ENCODE peak calls at places on chromosomes 13 and 19, in nine cellular contexts. G, Y, D, Q, F, P, T, V and C are unnamed samples.

GRCh38 chr19:12796146-12797071 is 5.1 kb downstream of the JUNB start:
- DNase-seq in G (peak; percentile 82), Y (no peak), D (peak; percentile 61), Q (peak; percentile 83), F (peak; percentile 63), P (peak; percentile 58), T (no peak), V (peak; percentile 33), C (peak; percentile 83)

GRCh38 chr13:31200636-31200970 is 828 bp downstream of the B3GLCT start:
- DNase-seq in G (no peak), Y (peak; percentile 7), D (no peak), Q (peak; percentile 52), F (peak; percentile 6), P (no peak), T (no peak), V (peak; percentile 9), C (no peak)

GRCh38 chr19:28386080-28386869 is 826.7 kb downstream of the UQCRFS1 start:
- DNase-seq in G (no peak), Y (no peak), D (no peak), Q (no peak), F (no peak), P (no peak), T (no peak), V (no peak), C (no peak)

GRCh38 chr19:9917322-9917721 is 19.0 kb downstream of the OLFM2 start:
- DNase-seq in G (peak; percentile 60), Y (no peak), D (peak; percentile 66), Q (peak; percentile 30), F (no peak), P (peak; percentile 58), T (no peak), V (peak; percentile 18), C (peak; percentile 62)

GRCh38 chr19:12090807-12091206 is 26.3 kb downstream of the ZNF844 start:
- DNase-seq in G (peak; percentile 21), Y (no peak), D (peak; percentile 21), Q (peak; percentile 77), F (peak; percentile 21), P (peak; percentile 10), T (no peak), V (no peak), C (no peak)

GRCh38 chr19:44111910-44112463 is 1.2 kb upstream of the ZNF225 start:
- DNase-seq in G (peak; percentile 81), Y (no peak), D (no peak), Q (no peak), F (no peak), P (peak; percentile 81), T (peak; percentile 53), V (no peak), C (peak; percentile 97)

GRCh38 chr13:98295371-98295770 is 118.3 kb upstream of the RNF113B start:
- DNase-seq in G (no peak), Y (no peak), D (no peak), Q (no peak), F (no peak), P (no peak), T (no peak), V (no peak), C (no peak)

GRCh38 chr13:30711375-30711774 is 24.0 kb upstream of the ALOX5AP start:
- DNase-seq in G (no peak), Y (no peak), D (no peak), Q (no peak), F (no peak), P (peak; percentile 42), T (no peak), V (no peak), C (peak; percentile 75)

GRCh38 chr13:36713842-36714241 is 40.0 kb downstream of the SERTM1 start:
- DNase-seq in G (no peak), Y (no peak), D (no peak), Q (no peak), F (no peak), P (no peak), T (no peak), V (no peak), C (peak; percentile 28)

GRCh38 chr13:57311009-57311586 is 144.1 kb downstream of the PRR20E start:
- DNase-seq in G (no peak), Y (no peak), D (no peak), Q (no peak), F (no peak), P (no peak), T (no peak), V (no peak), C (no peak)

GRCh38 chr13:74290324-74290773 is 156.1 kb upstream of the KLF12 start:
- DNase-seq in G (peak; percentile 89), Y (no peak), D (peak; percentile 96), Q (peak; percentile 51), F (no peak), P (peak; percentile 97), T (no peak), V (no peak), C (peak; percentile 45)

GRCh38 chr13:29948246-29948645 is 97.8 kb upstream of the UBL3 start:
- DNase-seq in G (no peak), Y (no peak), D (no peak), Q (no peak), F (no peak), P (no peak), T (no peak), V (no peak), C (no peak)

GRCh38 chr19:49609499-49610092 is 18.6 kb downstream of the PRR12 start:
- DNase-seq in G (no peak), Y (no peak), D (no peak), Q (no peak), F (no peak), P (no peak), T (no peak), V (no peak), C (no peak)

GRCh38 chr19:19447536-19448237 is 42.2 kb downstream of the GATAD2A start:
- DNase-seq in G (no peak), Y (no peak), D (no peak), Q (peak; percentile 80), F (no peak), P (no peak), T (no peak), V (no peak), C (peak; percentile 37)

GRCh38 chr13:31214379-31214778 is 14.6 kb downstream of the B3GLCT start:
- DNase-seq in G (no peak), Y (no peak), D (no peak), Q (no peak), F (no peak), P (no peak), T (no peak), V (no peak), C (no peak)

GRCh38 chr13:64675256-64675892 is 2554.8 kb downstream of the PCDH9 start:
- DNase-seq in G (no peak), Y (no peak), D (no peak), Q (no peak), F (no peak), P (peak; percentile 76), T (no peak), V (no peak), C (no peak)

GRCh38 chr19:6086081-6086858 is 24.0 kb downstream of the RFX2 start:
- DNase-seq in G (no peak), Y (no peak), D (no peak), Q (no peak), F (no peak), P (peak; percentile 85), T (no peak), V (no peak), C (no peak)

GRCh38 chr19:4191044-4191443 is 8.6 kb downstream of the ANKRD24 start:
- DNase-seq in G (no peak), Y (no peak), D (no peak), Q (no peak), F (no peak), P (no peak), T (no peak), V (no peak), C (no peak)

GRCh38 chr19:7265963-7266362 is 28.3 kb downstream of the INSR start:
- DNase-seq in G (no peak), Y (no peak), D (no peak), Q (no peak), F (no peak), P (no peak), T (no peak), V (no peak), C (no peak)

GRCh38 chr13:101150998-101151397 is 265.3 kb downstream of the NALCN start:
- DNase-seq in G (no peak), Y (no peak), D (peak; percentile 22), Q (no peak), F (no peak), P (no peak), T (no peak), V (no peak), C (no peak)

GRCh38 chr19:8702350-8702749 is 3.8 kb upstream of the ACTL9 start:
- DNase-seq in G (no peak), Y (no peak), D (no peak), Q (peak; percentile 63), F (no peak), P (no peak), T (no peak), V (no peak), C (peak; percentile 91)

GRCh38 chr19:13689050-13689449 is 75.3 kb upstream of the MRI1 start:
- DNase-seq in G (peak; percentile 25), Y (no peak), D (peak; percentile 5), Q (no peak), F (no peak), P (no peak), T (no peak), V (no peak), C (no peak)

GRCh38 chr13:45521292-45521691 is 56.6 kb downstream of the COG3 start:
- DNase-seq in G (no peak), Y (no peak), D (no peak), Q (no peak), F (no peak), P (peak; percentile 46), T (peak; percentile 62), V (no peak), C (peak; percentile 97)

GRCh38 chr19:14097532-14098151 is 7.1 kb upstream of the SAMD1 start:
- DNase-seq in G (no peak), Y (no peak), D (no peak), Q (no peak), F (no peak), P (no peak), T (no peak), V (no peak), C (no peak)

GRCh38 chr19:28727133-28727834 is 485.7 kb downstream of the UQCRFS1 start:
- DNase-seq in G (no peak), Y (no peak), D (peak; percentile 98), Q (peak; percentile 65), F (no peak), P (no peak), T (no peak), V (no peak), C (no peak)

GRCh38 chr19:40228863-40229262 is 2.4 kb upstream of the CCNP start:
- DNase-seq in G (no peak), Y (no peak), D (no peak), Q (no peak), F (no peak), P (no peak), T (no peak), V (no peak), C (no peak)